ENCODE peak calls at places on chromosomes 4 and X, in seven cellular contexts. One of them, this sample, is unnamed.

GRCh38 chr4:122703868-122704267 is 28.6 kb upstream of the BBS12 start:
- DNase-seq in mucosa of descending colon: no peak
- DNase-seq in dorsolateral prefrontal cortex: no peak
- DNase-seq in IMR-90: no peak
- DNase-seq in prostate gland: no peak
- DNase-seq in HFF-Myc: no peak
- DNase-seq in uterus: no peak
- DNase-seq in this sample: no peak

GRCh38 chrX:64152857-64153256 is 52.7 kb downstream of the AMER1 start:
- DNase-seq in mucosa of descending colon: no peak
- DNase-seq in dorsolateral prefrontal cortex: no peak
- DNase-seq in IMR-90: no peak
- DNase-seq in prostate gland: no peak
- DNase-seq in HFF-Myc: no peak
- DNase-seq in uterus: no peak
- DNase-seq in this sample: no peak

GRCh38 chr4:97367878-97368277 is 775.4 kb downstream of the STPG2 start:
- DNase-seq in mucosa of descending colon: no peak
- DNase-seq in dorsolateral prefrontal cortex: no peak
- DNase-seq in IMR-90: no peak
- DNase-seq in prostate gland: no peak
- DNase-seq in HFF-Myc: no peak
- DNase-seq in uterus: no peak
- DNase-seq in this sample: no peak

GRCh38 chr4:110626532-110627153 is 3.8 kb upstream of the PITX2 start:
- DNase-seq in mucosa of descending colon: no peak
- DNase-seq in dorsolateral prefrontal cortex: no peak
- DNase-seq in IMR-90: no peak
- DNase-seq in prostate gland: no peak
- DNase-seq in HFF-Myc: no peak
- DNase-seq in uterus: no peak
- DNase-seq in this sample: no peak

GRCh38 chr4:182536221-182536620 is 293.0 kb downstream of the TENM3 start:
- DNase-seq in mucosa of descending colon: no peak
- DNase-seq in dorsolateral prefrontal cortex: no peak
- DNase-seq in IMR-90: no peak
- DNase-seq in prostate gland: no peak
- DNase-seq in HFF-Myc: no peak
- DNase-seq in uterus: no peak
- DNase-seq in this sample: no peak

GRCh38 chrX:134999469-134999868 is 8.7 kb downstream of the SMIM10 start:
- DNase-seq in mucosa of descending colon: no peak
- DNase-seq in dorsolateral prefrontal cortex: no peak
- DNase-seq in IMR-90: peak; percentile 69
- DNase-seq in prostate gland: no peak
- DNase-seq in HFF-Myc: no peak
- DNase-seq in uterus: no peak
- DNase-seq in this sample: no peak

GRCh38 chr4:1200425-1201035 is 28.1 kb upstream of the SPON2 start:
- DNase-seq in mucosa of descending colon: peak; percentile 80
- DNase-seq in dorsolateral prefrontal cortex: peak; percentile 26
- DNase-seq in IMR-90: peak; percentile 95
- DNase-seq in prostate gland: peak; percentile 2
- DNase-seq in HFF-Myc: peak; percentile 82
- DNase-seq in uterus: peak; percentile 90
- DNase-seq in this sample: peak; percentile 33

GRCh38 chrX:40107291-40108083 is 9.7 kb upstream of the BCOR start:
- DNase-seq in mucosa of descending colon: peak; percentile 85
- DNase-seq in dorsolateral prefrontal cortex: no peak
- DNase-seq in IMR-90: no peak
- DNase-seq in prostate gland: peak; percentile 20
- DNase-seq in HFF-Myc: no peak
- DNase-seq in uterus: peak; percentile 40
- DNase-seq in this sample: no peak

GRCh38 chrX:44428989-44429627 is 85.6 kb upstream of the EFHC2 start:
- DNase-seq in mucosa of descending colon: no peak
- DNase-seq in dorsolateral prefrontal cortex: no peak
- DNase-seq in IMR-90: no peak
- DNase-seq in prostate gland: no peak
- DNase-seq in HFF-Myc: no peak
- DNase-seq in uterus: no peak
- DNase-seq in this sample: no peak

GRCh38 chrX:140141444-140142029 is 176.2 kb upstream of the CXorf66 start:
- DNase-seq in mucosa of descending colon: no peak
- DNase-seq in dorsolateral prefrontal cortex: no peak
- DNase-seq in IMR-90: peak; percentile 31
- DNase-seq in prostate gland: peak; percentile 4
- DNase-seq in HFF-Myc: no peak
- DNase-seq in uterus: no peak
- DNase-seq in this sample: no peak

GRCh38 chrX:139933904-139934303 is 1.1 kb upstream of the ATP11C start:
- DNase-seq in mucosa of descending colon: no peak
- DNase-seq in dorsolateral prefrontal cortex: no peak
- DNase-seq in IMR-90: no peak
- DNase-seq in prostate gland: no peak
- DNase-seq in HFF-Myc: no peak
- DNase-seq in uterus: no peak
- DNase-seq in this sample: no peak

GRCh38 chr4:168248311-168248710 is 70.2 kb downstream of the DDX60 start:
- DNase-seq in mucosa of descending colon: no peak
- DNase-seq in dorsolateral prefrontal cortex: no peak
- DNase-seq in IMR-90: no peak
- DNase-seq in prostate gland: no peak
- DNase-seq in HFF-Myc: no peak
- DNase-seq in uterus: no peak
- DNase-seq in this sample: no peak

GRCh38 chr4:165784672-165785071 is 88.4 kb upstream of the TLL1 start:
- DNase-seq in mucosa of descending colon: no peak
- DNase-seq in dorsolateral prefrontal cortex: no peak
- DNase-seq in IMR-90: no peak
- DNase-seq in prostate gland: no peak
- DNase-seq in HFF-Myc: peak; percentile 4
- DNase-seq in uterus: no peak
- DNase-seq in this sample: no peak

GRCh38 chrX:1450381-1451161 is 2.1 kb downstream of the ASMTL start:
- DNase-seq in mucosa of descending colon: peak; percentile 47
- DNase-seq in dorsolateral prefrontal cortex: no peak
- DNase-seq in IMR-90: no peak
- DNase-seq in prostate gland: no peak
- DNase-seq in HFF-Myc: no peak
- DNase-seq in uterus: no peak
- DNase-seq in this sample: no peak

GRCh38 chrX:18640686-18641085 is 31.2 kb downstream of the RS1 start:
- DNase-seq in mucosa of descending colon: no peak
- DNase-seq in dorsolateral prefrontal cortex: no peak
- DNase-seq in IMR-90: no peak
- DNase-seq in prostate gland: no peak
- DNase-seq in HFF-Myc: no peak
- DNase-seq in uterus: no peak
- DNase-seq in this sample: no peak

GRCh38 chr4:128225148-128225547 is 62.5 kb downstream of the PGRMC2 start:
- DNase-seq in mucosa of descending colon: no peak
- DNase-seq in dorsolateral prefrontal cortex: no peak
- DNase-seq in IMR-90: peak; percentile 82
- DNase-seq in prostate gland: no peak
- DNase-seq in HFF-Myc: no peak
- DNase-seq in uterus: no peak
- DNase-seq in this sample: peak; percentile 89

GRCh38 chr4:83109480-83110221 is 4.9 kb downstream of the PLAC8 start:
- DNase-seq in mucosa of descending colon: peak; percentile 74
- DNase-seq in dorsolateral prefrontal cortex: no peak
- DNase-seq in IMR-90: peak; percentile 3
- DNase-seq in prostate gland: peak; percentile 18
- DNase-seq in HFF-Myc: no peak
- DNase-seq in uterus: peak; percentile 18
- DNase-seq in this sample: no peak

GRCh38 chrX:9566150-9566621 is 101.3 kb downstream of the TBL1X start:
- DNase-seq in mucosa of descending colon: no peak
- DNase-seq in dorsolateral prefrontal cortex: peak; percentile 64
- DNase-seq in IMR-90: peak; percentile 91
- DNase-seq in prostate gland: peak; percentile 34
- DNase-seq in HFF-Myc: peak; percentile 58
- DNase-seq in uterus: peak; percentile 55
- DNase-seq in this sample: peak; percentile 45

GRCh38 chrX:110425222-110425621 is 66.6 kb downstream of the RTL9 start:
- DNase-seq in mucosa of descending colon: no peak
- DNase-seq in dorsolateral prefrontal cortex: no peak
- DNase-seq in IMR-90: no peak
- DNase-seq in prostate gland: no peak
- DNase-seq in HFF-Myc: no peak
- DNase-seq in uterus: no peak
- DNase-seq in this sample: no peak

GRCh38 chr4:109434793-109435080 is 1.1 kb downstream of the SEC24B start:
- DNase-seq in mucosa of descending colon: no peak
- DNase-seq in dorsolateral prefrontal cortex: no peak
- DNase-seq in IMR-90: peak; percentile 37
- DNase-seq in prostate gland: no peak
- DNase-seq in HFF-Myc: no peak
- DNase-seq in uterus: no peak
- DNase-seq in this sample: no peak

GRCh38 chr4:148265627-148266026 is 176.6 kb downstream of the NR3C2 start:
- DNase-seq in mucosa of descending colon: no peak
- DNase-seq in dorsolateral prefrontal cortex: no peak
- DNase-seq in IMR-90: no peak
- DNase-seq in prostate gland: no peak
- DNase-seq in HFF-Myc: no peak
- DNase-seq in uterus: no peak
- DNase-seq in this sample: no peak

GRCh38 chr4:130639871-130640270 is 1543.9 kb downstream of the C4orf33 start:
- DNase-seq in mucosa of descending colon: no peak
- DNase-seq in dorsolateral prefrontal cortex: no peak
- DNase-seq in IMR-90: no peak
- DNase-seq in prostate gland: no peak
- DNase-seq in HFF-Myc: no peak
- DNase-seq in uterus: no peak
- DNase-seq in this sample: no peak

GRCh38 chrX:2516612-2517011 is 15.8 kb upstream of the DHRSX start:
- DNase-seq in mucosa of descending colon: no peak
- DNase-seq in dorsolateral prefrontal cortex: no peak
- DNase-seq in IMR-90: no peak
- DNase-seq in prostate gland: no peak
- DNase-seq in HFF-Myc: no peak
- DNase-seq in uterus: no peak
- DNase-seq in this sample: no peak

GRCh38 chrX:56766554-56767412 is 37.7 kb downstream of the NBDY start:
- DNase-seq in mucosa of descending colon: no peak
- DNase-seq in dorsolateral prefrontal cortex: no peak
- DNase-seq in IMR-90: peak; percentile 39
- DNase-seq in prostate gland: no peak
- DNase-seq in HFF-Myc: no peak
- DNase-seq in uterus: no peak
- DNase-seq in this sample: no peak
- TF ChIP-seq CTCF in mucosa of descending colon: no peak
- TF ChIP-seq CTCF in dorsolateral prefrontal cortex: no peak
- TF ChIP-seq CTCF in IMR-90: no peak
- TF ChIP-seq CTCF in prostate gland: no peak
- TF ChIP-seq CTCF in HFF-Myc: no peak
- TF ChIP-seq CTCF in uterus: no peak
- TF ChIP-seq CTCF in this sample: no peak

GRCh38 chr4:6673660-6674499 is 19.8 kb upstream of the S100P start:
- DNase-seq in mucosa of descending colon: peak; percentile 98
- DNase-seq in dorsolateral prefrontal cortex: peak; percentile 90
- DNase-seq in IMR-90: peak; percentile 96
- DNase-seq in prostate gland: peak; percentile 93
- DNase-seq in HFF-Myc: peak; percentile 88
- DNase-seq in uterus: peak; percentile 95
- DNase-seq in this sample: peak; percentile 74
- H3K4me3 ChIP-seq in mucosa of descending colon: peak overlapping the region; percentile 74
- H3K4me3 ChIP-seq in dorsolateral prefrontal cortex: peak overlapping the region; percentile 79
- H3K4me3 ChIP-seq in IMR-90: peak overlapping the region; percentile 61
- H3K4me3 ChIP-seq in prostate gland: peak overlapping the region; percentile 49
- H3K4me3 ChIP-seq in HFF-Myc: peak overlapping the region; percentile 79
- H3K4me3 ChIP-seq in uterus: peak overlapping the region; percentile 46
- H3K4me3 ChIP-seq in this sample: peak overlapping the region; percentile 73

GRCh38 chrX:53050841-53051240 is 2.3 kb downstream of the GPR173 start:
- DNase-seq in mucosa of descending colon: no peak
- DNase-seq in dorsolateral prefrontal cortex: no peak
- DNase-seq in IMR-90: no peak
- DNase-seq in prostate gland: no peak
- DNase-seq in HFF-Myc: no peak
- DNase-seq in uterus: no peak
- DNase-seq in this sample: no peak

GRCh38 chrX:53048169-53049126 is at the start of gene GPR173:
- DNase-seq in mucosa of descending colon: peak; percentile 57
- DNase-seq in dorsolateral prefrontal cortex: peak; percentile 44
- DNase-seq in IMR-90: peak; percentile 66
- DNase-seq in prostate gland: no peak
- DNase-seq in HFF-Myc: peak; percentile 7
- DNase-seq in uterus: peak; percentile 60
- DNase-seq in this sample: no peak

GRCh38 chrX:53049127-53049517 is 533 bp downstream of the GPR173 start:
- DNase-seq in mucosa of descending colon: no peak
- DNase-seq in dorsolateral prefrontal cortex: no peak
- DNase-seq in IMR-90: no peak
- DNase-seq in prostate gland: no peak
- DNase-seq in HFF-Myc: no peak
- DNase-seq in uterus: no peak
- DNase-seq in this sample: no peak

GRCh38 chrX:53045002-53045401 is 3.6 kb upstream of the GPR173 start:
- DNase-seq in mucosa of descending colon: no peak
- DNase-seq in dorsolateral prefrontal cortex: no peak
- DNase-seq in IMR-90: no peak
- DNase-seq in prostate gland: no peak
- DNase-seq in HFF-Myc: no peak
- DNase-seq in uterus: no peak
- DNase-seq in this sample: no peak

GRCh38 chrX:53047228-53047627 is 1.4 kb upstream of the GPR173 start:
- DNase-seq in mucosa of descending colon: no peak
- DNase-seq in dorsolateral prefrontal cortex: no peak
- DNase-seq in IMR-90: peak; percentile 15
- DNase-seq in prostate gland: no peak
- DNase-seq in HFF-Myc: no peak
- DNase-seq in uterus: no peak
- DNase-seq in this sample: no peak
- TF ChIP-seq CTCF in mucosa of descending colon: no peak
- TF ChIP-seq CTCF in dorsolateral prefrontal cortex: no peak
- TF ChIP-seq CTCF in IMR-90: peak; percentile 45
- TF ChIP-seq CTCF in prostate gland: no peak
- TF ChIP-seq CTCF in HFF-Myc: peak; percentile 42
- TF ChIP-seq CTCF in uterus: peak; percentile 4
- TF ChIP-seq CTCF in this sample: peak; percentile 14

GRCh38 chrX:14491689-14492088 is 37.6 kb upstream of the GLRA2 start:
- DNase-seq in mucosa of descending colon: no peak
- DNase-seq in dorsolateral prefrontal cortex: no peak
- DNase-seq in IMR-90: no peak
- DNase-seq in prostate gland: no peak
- DNase-seq in HFF-Myc: no peak
- DNase-seq in uterus: no peak
- DNase-seq in this sample: no peak

GRCh38 chrX:14501312-14501711 is 28.0 kb upstream of the GLRA2 start:
- DNase-seq in mucosa of descending colon: no peak
- DNase-seq in dorsolateral prefrontal cortex: no peak
- DNase-seq in IMR-90: no peak
- DNase-seq in prostate gland: peak; percentile 21
- DNase-seq in HFF-Myc: no peak
- DNase-seq in uterus: peak; percentile 21
- DNase-seq in this sample: no peak

GRCh38 chrX:14497184-14497666 is 32.1 kb upstream of the GLRA2 start:
- DNase-seq in mucosa of descending colon: no peak
- DNase-seq in dorsolateral prefrontal cortex: no peak
- DNase-seq in IMR-90: peak; percentile 4
- DNase-seq in prostate gland: no peak
- DNase-seq in HFF-Myc: no peak
- DNase-seq in uterus: no peak
- DNase-seq in this sample: no peak

GRCh38 chrX:14496674-14497073 is 32.7 kb upstream of the GLRA2 start:
- DNase-seq in mucosa of descending colon: no peak
- DNase-seq in dorsolateral prefrontal cortex: no peak
- DNase-seq in IMR-90: no peak
- DNase-seq in prostate gland: no peak
- DNase-seq in HFF-Myc: no peak
- DNase-seq in uterus: no peak
- DNase-seq in this sample: no peak
- H3K4me3 ChIP-seq in mucosa of descending colon: no peak overlapping the region
- H3K4me3 ChIP-seq in dorsolateral prefrontal cortex: no peak overlapping the region
- H3K4me3 ChIP-seq in IMR-90: no peak overlapping the region
- H3K4me3 ChIP-seq in prostate gland: no peak overlapping the region
- H3K4me3 ChIP-seq in HFF-Myc: no peak overlapping the region
- H3K4me3 ChIP-seq in uterus: no peak overlapping the region
- H3K4me3 ChIP-seq in this sample: no peak overlapping the region

This sample was measured in AG04449.